ENCODE peak calls at places on chromosomes 13 and 19, in seven cellular contexts. W, X, N, D, V, U and L are unnamed samples.

GRCh38 chr19:45076851-45077730 is 813 bp upstream of the ZNF296 start:
- DNase-seq in X (no peak), V (no peak), N (no peak), W (no peak), U (no peak), D (no peak), L (no peak)

GRCh38 chr13:24396821-24397220 is 87.4 kb downstream of the C1QTNF9 start:
- DNase-seq in D (no peak), N (no peak), V (no peak), W (no peak), X (no peak), U (no peak), L (no peak)

GRCh38 chr19:13053761-13054604 is 48.7 kb downstream of the LYL1 start:
- DNase-seq in D (no peak), N (peak), W (no peak), V (peak), X (no peak), U (no peak), L (no peak)

GRCh38 chr19:8877854-8878705 is 45.9 kb downstream of the MBD3L1 start:
- DNase-seq in X (no peak), N (no peak), U (no peak), W (no peak), V (no peak), D (no peak), L (no peak)

GRCh38 chr19:35436477-35437141 is 11.4 kb upstream of the FFAR2 start:
- DNase-seq in N (no peak), V (no peak), W (no peak), D (no peak), X (no peak), U (no peak), L (no peak)

GRCh38 chr13:47929156-47929555 is 71.9 kb downstream of the SUCLA2 start:
- DNase-seq in D (no peak), W (no peak), V (no peak), X (no peak), N (no peak), U (no peak), L (no peak)

GRCh38 chr13:91045351-91046034 is 302.0 kb upstream of the MIR17HG start:
- DNase-seq in D (no peak), V (no peak), X (no peak), U (peak), N (no peak), W (peak), L (no peak)

GRCh38 chr13:51959773-51960172 is 51.5 kb downstream of the ATP7B start:
- DNase-seq in V (no peak), N (no peak), W (no peak), X (no peak), D (no peak), U (no peak), L (peak)

GRCh38 chr13:22944378-22944777 is 236.4 kb upstream of the SGCG start:
- DNase-seq in D (no peak), W (no peak), N (no peak), U (no peak), V (no peak), X (no peak), L (no peak)

GRCh38 chr19:19554074-19555023 is 16.3 kb downstream of the CILP2 start:
- DNase-seq in W (no peak), N (no peak), V (no peak), D (peak), X (peak), U (peak), L (peak)

GRCh38 chr13:51961493-51962403 is 49.5 kb downstream of the ATP7B start:
- DNase-seq in N (no peak), X (no peak), V (no peak), W (no peak), D (no peak), U (no peak), L (no peak)

GRCh38 chr13:41411536-41411935 is 45.8 kb upstream of the RGCC start:
- DNase-seq in N (no peak), V (no peak), W (no peak), D (no peak), U (no peak), X (peak), L (no peak)

GRCh38 chr13:41514853-41515395 is 57.6 kb downstream of the RGCC start:
- DNase-seq in D (no peak), N (no peak), U (no peak), X (no peak), W (no peak), V (no peak), L (no peak)

GRCh38 chr19:12194827-12195500 is 32.1 kb downstream of the ZNF136 start:
- DNase-seq in D (peak), W (no peak), N (peak), V (no peak), X (peak), U (peak), L (peak)

GRCh38 chr19:31289381-31289880 is 59.8 kb downstream of the TSHZ3 start:
- DNase-seq in X (no peak), D (no peak), W (no peak), U (no peak), N (no peak), V (no peak), L (no peak)

GRCh38 chr19:29872224-29872731 is 60.5 kb downstream of the CCNE1 start:
- DNase-seq in D (no peak), X (peak), N (no peak), U (no peak), W (no peak), V (no peak), L (no peak)

GRCh38 chr19:30407310-30407709 is 35.1 kb downstream of the ZNF536 start:
- DNase-seq in V (no peak), W (no peak), N (no peak), X (no peak), D (no peak), U (no peak), L (no peak)